ENCODE peak calls at places on chromosomes 13 and 19, in nine cellular contexts. Z is endodermal cell; L is NCI-H1694 treated with DMSO at 0.1 percent for 48 hours; H is ureter; J is GM04504; M is KG1; D is BJ; R is activated CD4-positive, CD25-positive, alpha-beta regulatory T cell treated with anti-CD3 and anti-CD28 coated beads, Interleukin-2, amount 50 U/mL, for 16 hours; X is fibroblast of the aortic adventitia. F is an unnamed sample.

GRCh38 chr19:5292843-5293606 is 47.6 kb downstream of the PTPRS start:
- DNase-seq in J (peak; percentile 68), H (peak; percentile 70), R (no peak), M (no peak), D (no peak), L (peak; percentile 22), X (peak; percentile 70), Z (peak; percentile 93), F (peak; percentile 76)

GRCh38 chr19:11377237-11377636 is 2.8 kb downstream of the SWSAP1 start:
- DNase-seq in M (no peak), X (peak; percentile 91), Z (no peak), H (no peak), R (no peak), D (peak; percentile 74), J (peak; percentile 81), L (no peak), F (peak; percentile 90)

GRCh38 chr13:51538626-51539179 is 45.6 kb upstream of the WDFY2 start:
- DNase-seq in X (no peak), Z (no peak), J (no peak), L (no peak), H (no peak), R (no peak), D (no peak), M (no peak), F (no peak)

GRCh38 chr19:18021121-18021755 is 13.3 kb downstream of the ARRDC2 start:
- DNase-seq in J (peak; percentile 79), X (peak; percentile 84), L (no peak), Z (no peak), M (no peak), D (peak; percentile 52), H (peak; percentile 91), R (no peak), F (peak; percentile 95)

GRCh38 chr13:100128838-100129237 is 39.9 kb downstream of the PCCA start:
- DNase-seq in X (no peak), M (no peak), Z (no peak), L (no peak), H (no peak), R (no peak), D (no peak), J (no peak), F (no peak)

GRCh38 chr19:12996542-12997094 is 1.3 kb downstream of the NFIX start:
- DNase-seq in M (no peak), R (no peak), J (no peak), D (no peak), Z (peak; percentile 82), L (no peak), H (peak; percentile 46), X (peak; percentile 46), F (peak; percentile 45)

GRCh38 chr13:44750618-44751017 is 174.5 kb upstream of the TSC22D1 start:
- DNase-seq in X (no peak), D (no peak), H (no peak), L (no peak), Z (no peak), R (no peak), M (no peak), J (no peak), F (no peak)

GRCh38 chr19:1366899-1367870 is 16.5 kb upstream of the NDUFS7 start:
- DNase-seq in M (no peak), Z (no peak), D (no peak), X (no peak), L (no peak), J (no peak), H (no peak), R (no peak), F (no peak)

GRCh38 chr19:54335164-54335563 is 3.8 kb downstream of the LILRA4 start:
- DNase-seq in L (no peak), R (no peak), J (no peak), D (no peak), Z (no peak), H (no peak), M (no peak), X (no peak), F (no peak)

GRCh38 chr19:34319230-34319585 is 45.8 kb upstream of the GPI start:
- DNase-seq in X (no peak), J (no peak), H (no peak), L (no peak), M (no peak), Z (no peak), R (no peak), D (no peak), F (no peak)

GRCh38 chr13:46507978-46508377 is 45.0 kb upstream of the LRCH1 start:
- DNase-seq in L (no peak), R (no peak), D (no peak), J (no peak), Z (no peak), M (no peak), H (no peak), X (no peak), F (peak; percentile 15)

GRCh38 chr19:934865-935422 is 9.1 kb downstream of the ARID3A start:
- DNase-seq in M (no peak), L (no peak), D (no peak), J (peak; percentile 40), H (peak; percentile 90), X (peak; percentile 59), R (no peak), Z (no peak), F (peak; percentile 70)

GRCh38 chr13:44921931-44922758 is 67.1 kb downstream of the NUFIP1 start:
- DNase-seq in L (no peak), H (peak; percentile 65), J (peak; percentile 72), D (peak; percentile 81), R (no peak), X (peak; percentile 97), Z (no peak), M (no peak), F (peak; percentile 97)

GRCh38 chr19:43469160-43469480 is 3.7 kb upstream of the LYPD3 start:
- DNase-seq in H (no peak), Z (no peak), R (no peak), L (no peak), D (no peak), M (no peak), X (peak; percentile 22), J (no peak), F (no peak)

GRCh38 chr13:48896312-48896711 is 79.4 kb upstream of the FNDC3A start:
- DNase-seq in X (peak; percentile 39), D (no peak), M (no peak), R (no peak), H (no peak), J (no peak), Z (no peak), L (no peak), F (peak; percentile 92)

GRCh38 chr13:60095300-60095699 is 68.4 kb downstream of the DIAPH3 start:
- DNase-seq in M (no peak), R (no peak), J (no peak), H (no peak), X (no peak), Z (no peak), D (no peak), L (no peak), F (no peak)

GRCh38 chr13:21124853-21125252 is 51.5 kb downstream of the SKA3 start:
- DNase-seq in J (no peak), Z (no peak), X (peak; percentile 24), L (peak; percentile 91), D (no peak), R (no peak), H (no peak), M (no peak), F (peak; percentile 48)

GRCh38 chr19:42313096-42313839 is at the start of gene TMEM145:
- DNase-seq in R (no peak), D (no peak), X (peak; percentile 45), M (peak; percentile 14), L (peak; percentile 28), H (peak; percentile 43), J (no peak), Z (peak; percentile 84), F (peak; percentile 54)

GRCh38 chr19:18637644-18638630 is 1.1 kb downstream of the KLHL26 start:
- DNase-seq in D (no peak), H (peak; percentile 71), Z (peak; percentile 76), R (no peak), X (no peak), J (no peak), L (no peak), M (no peak), F (no peak)